ENCODE peak calls at places on chromosome 15, in four cellular contexts. A is K562, D is HepG2, M is GM12878. C is an unnamed sample.

GRCh38 chr15:34999906-35000305 is 11.8 kb upstream of the ZNF770 start:
- DNase-seq in D (no peak), A (no peak), M (no peak), C (no peak)

GRCh38 chr15:43483306-43484128 is 9.4 kb downstream of the TP53BP1 start:
- DNase-seq in A (peak), D (no peak), M (no peak), C (no peak)

GRCh38 chr15:89379818-89380217 is 45.2 kb upstream of the POLG start:
- DNase-seq in A (no peak), M (no peak), D (no peak), C (no peak)

GRCh38 chr15:49986326-49986725 is 132.7 kb downstream of the ATP8B4 start:
- DNase-seq in D (no peak), A (no peak), M (no peak), C (no peak)

GRCh38 chr15:62334581-62334980 is 169.5 kb upstream of the C2CD4B start:
- DNase-seq in A (no peak), D (no peak), M (no peak), C (no peak)

GRCh38 chr15:62899090-62899493 is 143.5 kb upstream of the TPM1 start:
- DNase-seq in D (peak), A (no peak), M (no peak), C (no peak)

GRCh38 chr15:97874139-97874538 is 86.4 kb upstream of the ARRDC4 start:
- DNase-seq in A (peak), D (no peak), M (no peak), C (no peak)

GRCh38 chr15:37653018-37653417 is 281.4 kb upstream of the TMCO5A start:
- DNase-seq in D (no peak), A (no peak), M (no peak), C (no peak)

GRCh38 chr15:67708500-67708899 is 116.8 kb upstream of the SKOR1 start:
- DNase-seq in A (no peak), D (no peak), M (no peak), C (no peak)

GRCh38 chr15:94305133-94305532 is 73.8 kb downstream of the MCTP2 start:
- DNase-seq in A (no peak), D (no peak), M (no peak), C (no peak)

GRCh38 chr15:45450468-45450867 is 72.1 kb downstream of the SLC30A4 start:
- DNase-seq in A (no peak), D (no peak), M (no peak), C (no peak)

GRCh38 chr15:94100814-94101213 is 130.5 kb upstream of the MCTP2 start:
- DNase-seq in A (no peak), D (no peak), M (no peak), C (no peak)

GRCh38 chr15:38530113-38530512 is 34.5 kb downstream of the RASGRP1 start:
- DNase-seq in D (no peak), A (no peak), M (peak), C (no peak)

GRCh38 chr15:58070801-58071418 is 5.4 kb upstream of the ALDH1A2 start:
- DNase-seq in M (no peak), A (peak), D (peak), C (peak)

GRCh38 chr15:94293411-94294402 is 62.3 kb downstream of the MCTP2 start:
- DNase-seq in A (no peak), M (no peak), D (no peak), C (no peak)

GRCh38 chr15:91535856-91536500 is 317.5 kb upstream of the SLCO3A1 start:
- DNase-seq in A (no peak), M (no peak), D (no peak), C (no peak)

GRCh38 chr15:68415061-68415460 is 16.9 kb downstream of the ITGA11 start:
- DNase-seq in A (no peak), D (no peak), M (no peak), C (no peak)

GRCh38 chr15:74253276-74253921 is 17.3 kb downstream of the CCDC33 start:
- DNase-seq in A (no peak), M (no peak), D (no peak), C (no peak)

GRCh38 chr15:64426845-64427465 is 33.4 kb upstream of the ZNF609 start:
- DNase-seq in M (no peak), A (no peak), D (peak), C (no peak)

GRCh38 chr15:55846108-55846707 is 103.3 kb upstream of the PRTG start:
- DNase-seq in M (peak), D (peak), A (peak), C (peak)

GRCh38 chr15:59347915-59348314 is 24.8 kb downstream of the MYO1E start:
- DNase-seq in A (no peak), D (no peak), M (no peak), C (no peak)

GRCh38 chr15:29040367-29040745 is 154.6 kb downstream of the APBA2 start:
- DNase-seq in D (no peak), A (no peak), M (no peak), C (no peak)

GRCh38 chr15:67433495-67434099 is 87.3 kb upstream of the C15orf61 start:
- DNase-seq in M (peak), D (peak), A (peak), C (peak)

GRCh38 chr15:70892912-70893560 is 410 bp downstream of the LRRC49 start:
- DNase-seq in M (no peak), A (no peak), D (peak), C (no peak)

DNA sequence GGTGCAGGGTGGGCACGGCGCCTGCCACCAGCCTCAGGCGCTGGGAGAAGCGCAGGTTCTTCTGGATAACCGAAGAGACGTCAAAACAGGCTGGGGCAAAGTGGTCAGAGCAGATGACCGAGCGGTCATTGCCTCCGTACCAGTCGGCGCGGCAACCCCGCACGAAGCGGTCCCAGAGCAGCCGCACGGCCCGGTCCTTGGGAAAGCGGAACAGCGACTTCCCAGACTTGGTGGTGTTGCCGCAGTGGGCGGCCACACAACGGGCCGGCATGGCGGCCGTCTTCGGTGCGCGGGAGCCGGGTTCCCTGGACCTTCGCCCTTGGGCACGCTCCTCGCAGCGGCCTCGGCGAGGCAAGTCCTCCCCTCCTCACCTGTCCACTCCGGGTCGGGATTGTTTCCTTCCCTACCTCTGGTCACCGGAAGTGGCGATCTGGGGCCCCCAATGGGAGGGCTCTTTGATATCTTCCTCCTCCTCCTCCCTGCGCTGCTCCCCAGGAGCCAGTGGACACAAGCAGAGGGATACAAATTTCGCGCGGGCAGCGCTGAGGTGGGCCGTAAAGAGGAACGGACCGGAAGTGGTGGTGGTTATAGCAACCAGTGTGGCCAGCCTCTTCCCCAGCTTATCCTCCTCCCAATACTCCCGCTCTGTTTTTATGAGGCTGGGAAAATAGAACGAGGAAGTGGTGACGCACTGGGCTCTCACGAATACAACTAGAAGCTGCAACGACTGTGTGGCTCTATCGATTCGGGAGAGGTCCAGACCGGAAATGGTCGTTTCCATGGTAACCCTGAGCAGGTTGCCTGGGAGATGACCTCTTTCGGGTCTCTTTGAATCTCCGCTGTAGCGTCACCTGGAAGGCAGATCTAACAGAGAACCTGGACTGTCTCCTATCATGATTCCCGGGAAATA is at the start of the genes LRRC49 and THAP10:
- DNase-seq in M (peak), D (peak), A (peak), C (peak)
- TF ChIP-seq SP1 in M (no peak), D (peak), A (no peak), C (peak)

DNA sequence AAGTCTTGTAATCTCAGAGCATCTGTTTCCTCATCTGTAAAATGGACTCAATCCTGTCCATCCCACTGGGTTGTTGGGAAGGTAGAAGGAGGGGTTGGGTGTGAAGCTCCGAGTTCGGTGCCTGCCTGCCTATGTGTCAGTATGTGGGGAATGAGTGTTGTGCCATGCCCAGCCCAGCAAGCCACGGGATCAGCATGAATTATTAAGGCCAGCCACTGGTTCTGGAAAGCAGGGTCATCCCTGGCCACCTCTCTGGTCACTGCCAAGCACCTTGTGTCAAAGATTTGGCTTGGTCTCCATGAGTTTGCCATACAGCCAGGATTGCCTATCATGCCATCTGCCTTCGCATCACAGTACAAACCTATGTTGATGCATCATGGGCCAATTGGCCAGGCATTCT is 11.5 kb downstream of the TM6SF1 start:
- DNase-seq in A (no peak), M (no peak), D (no peak), C (no peak)
- TF ChIP-seq TCF7 in A (no peak), M (no peak), D (no peak), C (no peak)

GRCh38 chr15:41904487-41905359 is 10.9 kb upstream of the SPTBN5 start:
- DNase-seq in M (peak), D (peak), A (peak), C (peak)

GRCh38 chr15:41899854-41900442 is 6.1 kb upstream of the SPTBN5 start:
- DNase-seq in D (no peak), A (no peak), M (no peak), C (no peak)

GRCh38 chr15:41903782-41904181 is 9.9 kb upstream of the SPTBN5 start:
- DNase-seq in D (no peak), M (no peak), A (no peak), C (no peak)

GRCh38 chr15:41897327-41897726 is 3.5 kb upstream of the SPTBN5 start:
- DNase-seq in D (no peak), M (no peak), A (no peak), C (no peak)

GRCh38 chr15:41900526-41901380 is 6.9 kb upstream of the SPTBN5 start:
- DNase-seq in D (no peak), A (no peak), M (no peak), C (no peak)
- TF ChIP-seq SP1 in D (no peak), A (no peak), M (no peak), C (no peak)

DNA sequence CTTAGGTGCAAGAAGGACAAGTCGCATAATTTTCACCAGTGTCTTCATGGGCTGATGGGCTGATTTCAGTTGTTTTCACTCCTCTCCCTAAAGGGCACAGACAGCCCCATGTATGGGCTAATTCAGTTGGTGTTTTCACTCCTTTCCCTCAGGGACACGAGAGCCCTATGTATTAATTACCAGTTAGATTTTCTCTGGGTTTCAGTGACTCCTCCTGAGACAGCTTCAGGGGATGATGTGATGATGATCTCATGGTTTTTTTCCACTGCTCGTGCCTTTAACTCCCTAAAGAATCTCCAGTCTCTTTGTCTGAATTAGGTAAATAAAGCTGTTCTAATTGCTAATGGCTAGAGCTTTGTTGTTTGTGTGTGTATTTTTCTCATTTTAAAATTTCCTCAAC is 9.9 kb downstream of the RAMAC start:
- DNase-seq in A (no peak), M (no peak), D (no peak), C (no peak)
- TF ChIP-seq TCF7 in A (no peak), M (no peak), D (no peak), C (no peak)

GRCh38 chr15:77715860-77716259 is 83.1 kb upstream of the LINGO1 start:
- DNase-seq in M (no peak), D (no peak), A (no peak), C (no peak)
- TF ChIP-seq SP1 in M (no peak), D (no peak), A (no peak), C (no peak)

GRCh38 chr15:100438570-100438969 is 90.2 kb downstream of the CERS3 start:
- DNase-seq in M (peak), D (no peak), A (peak), C (no peak)
- TF ChIP-seq TCF7 in M (no peak), D (no peak), A (no peak), C (no peak)

GRCh38 chr15:85296615-85297402 is 83.6 kb upstream of the AKAP13 start:
- DNase-seq in M (peak), D (peak), A (peak), C (peak)
- TF ChIP-seq SP1 in M (no peak), D (no peak), A (no peak), C (no peak)

GRCh38 chr15:66128116-66128715 is 125.3 kb downstream of the MEGF11 start:
- DNase-seq in D (no peak), M (no peak), A (no peak), C (no peak)
- TF ChIP-seq TCF7 in D (no peak), M (no peak), A (no peak), C (no peak)

DNA sequence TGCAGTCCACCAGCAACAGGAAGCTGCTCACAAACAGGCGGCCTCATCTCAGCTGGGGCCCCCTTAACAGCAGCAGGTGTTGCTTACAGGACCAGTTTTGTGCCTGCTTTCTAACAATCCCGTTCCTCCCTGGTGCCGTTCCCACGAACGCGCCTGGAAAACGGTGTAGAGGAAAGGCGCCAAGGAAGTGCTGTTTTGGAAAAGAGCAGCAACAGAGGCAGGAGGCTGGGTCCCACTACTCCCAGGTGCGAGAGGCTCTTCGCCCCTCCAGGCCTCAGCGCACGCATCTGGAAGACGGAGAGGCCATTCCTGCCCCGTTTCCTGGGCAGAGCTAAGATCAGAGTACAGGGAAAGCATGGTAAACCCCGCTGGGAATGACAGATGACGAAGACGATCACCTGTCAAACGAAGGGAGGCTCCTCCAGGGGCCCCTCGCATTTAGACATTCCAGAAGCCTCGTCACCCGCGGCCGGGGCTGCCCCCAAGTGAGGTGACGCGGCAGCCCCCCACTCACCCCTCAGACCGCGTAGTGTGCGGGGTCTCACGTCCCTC is 603 bp downstream of the SCAPER start:
- DNase-seq in M (no peak), A (peak), D (peak), C (peak)
- TF ChIP-seq SP1 in M (no peak), A (no peak), D (peak), C (no peak)